ENCODE peak calls at places on chromosomes 13 and 19, in six cellular contexts. One of them, this sample, is unnamed.
A peak's percentile ranks its signal among the peaks of the same experiment; 100 is the strongest.

GRCh38 chr13:77112961-77113360 is 86.0 kb upstream of the FBXL3 start:
- DNase-seq in SK-N-SH: no peak
- DNase-seq in HCT116: no peak
- DNase-seq in PC-3: no peak
- DNase-seq in MM.1S: no peak
- DNase-seq in GM23248: no peak
- DNase-seq in this sample: no peak

GRCh38 chr13:97280478-97280877 is 58.3 kb downstream of the MBNL2 start:
- DNase-seq in SK-N-SH: peak; percentile 33
- DNase-seq in PC-3: no peak
- DNase-seq in HCT116: no peak
- DNase-seq in GM23248: peak; percentile 27
- DNase-seq in MM.1S: no peak
- DNase-seq in this sample: peak; percentile 3

GRCh38 chr13:33349996-33350826 is 64.7 kb upstream of the STARD13 start:
- DNase-seq in MM.1S: no peak
- DNase-seq in GM23248: peak; percentile 67
- DNase-seq in SK-N-SH: peak; percentile 79
- DNase-seq in HCT116: no peak
- DNase-seq in PC-3: peak; percentile 37
- DNase-seq in this sample: peak; percentile 47

GRCh38 chr13:113632706-113633484 is 25.1 kb downstream of the ATP4B start:
- DNase-seq in GM23248: no peak
- DNase-seq in MM.1S: no peak
- DNase-seq in HCT116: no peak
- DNase-seq in PC-3: no peak
- DNase-seq in SK-N-SH: no peak
- DNase-seq in this sample: no peak

GRCh38 chr19:4976412-4977298 is 7.7 kb downstream of the KDM4B start:
- DNase-seq in PC-3: peak; percentile 89
- DNase-seq in HCT116: no peak
- DNase-seq in GM23248: peak; percentile 99
- DNase-seq in MM.1S: no peak
- DNase-seq in SK-N-SH: peak; percentile 47
- DNase-seq in this sample: peak; percentile 44

GRCh38 chr13:44296856-44297255 is 76.8 kb upstream of the SERP2 start:
- DNase-seq in MM.1S: no peak
- DNase-seq in HCT116: no peak
- DNase-seq in SK-N-SH: no peak
- DNase-seq in PC-3: no peak
- DNase-seq in GM23248: no peak
- DNase-seq in this sample: no peak

GRCh38 chr13:43203781-43204180 is 180.4 kb downstream of the DNAJC15 start:
- DNase-seq in HCT116: no peak
- DNase-seq in SK-N-SH: no peak
- DNase-seq in PC-3: no peak
- DNase-seq in GM23248: no peak
- DNase-seq in MM.1S: no peak
- DNase-seq in this sample: no peak

GRCh38 chr13:22740264-22740663 is 440.5 kb upstream of the SGCG start:
- DNase-seq in HCT116: no peak
- DNase-seq in PC-3: peak; percentile 3
- DNase-seq in MM.1S: no peak
- DNase-seq in GM23248: no peak
- DNase-seq in SK-N-SH: no peak
- DNase-seq in this sample: peak; percentile 49

GRCh38 chr19:3606690-3607289 is at the start of gene TBXA2R:
- DNase-seq in SK-N-SH: peak; percentile 96
- DNase-seq in PC-3: peak; percentile 59
- DNase-seq in MM.1S: no peak
- DNase-seq in HCT116: peak; percentile 19
- DNase-seq in GM23248: peak; percentile 86
- DNase-seq in this sample: peak; percentile 64

GRCh38 chr19:13613447-13613846 is 107.2 kb upstream of the CACNA1A start:
- DNase-seq in GM23248: no peak
- DNase-seq in PC-3: no peak
- DNase-seq in SK-N-SH: no peak
- DNase-seq in HCT116: no peak
- DNase-seq in MM.1S: no peak
- DNase-seq in this sample: no peak

GRCh38 chr19:48760514-48761221 is 5.3 kb downstream of the FGF21 start:
- DNase-seq in PC-3: peak; percentile 61
- DNase-seq in MM.1S: no peak
- DNase-seq in SK-N-SH: no peak
- DNase-seq in GM23248: peak; percentile 34
- DNase-seq in HCT116: no peak
- DNase-seq in this sample: no peak

GRCh38 chr19:13463296-13463695 is 43.0 kb downstream of the CACNA1A start:
- DNase-seq in PC-3: peak; percentile 50
- DNase-seq in MM.1S: peak; percentile 39
- DNase-seq in SK-N-SH: no peak
- DNase-seq in GM23248: peak; percentile 35
- DNase-seq in HCT116: no peak
- DNase-seq in this sample: peak; percentile 81

GRCh38 chr13:113417008-113417735 is 36.1 kb downstream of the ADPRHL1 start:
- DNase-seq in GM23248: peak; percentile 15
- DNase-seq in PC-3: no peak
- DNase-seq in HCT116: no peak
- DNase-seq in SK-N-SH: no peak
- DNase-seq in MM.1S: no peak
- DNase-seq in this sample: peak; percentile 64

GRCh38 chr13:52003551-52003950 is 7.7 kb downstream of the ATP7B start:
- DNase-seq in HCT116: no peak
- DNase-seq in SK-N-SH: no peak
- DNase-seq in PC-3: no peak
- DNase-seq in GM23248: no peak
- DNase-seq in MM.1S: no peak
- DNase-seq in this sample: no peak

GRCh38 chr19:7550987-7551761 is 15.7 kb downstream of the PNPLA6 start:
- DNase-seq in MM.1S: peak; percentile 89
- DNase-seq in PC-3: peak; percentile 40
- DNase-seq in HCT116: peak; percentile 85
- DNase-seq in GM23248: peak; percentile 53
- DNase-seq in SK-N-SH: peak; percentile 98
- DNase-seq in this sample: peak; percentile 97

GRCh38 chr19:7970716-7971448 is 27.4 kb upstream of the TIMM44 start:
- DNase-seq in PC-3: peak; percentile 76
- DNase-seq in SK-N-SH: peak; percentile 81
- DNase-seq in GM23248: peak; percentile 60
- DNase-seq in HCT116: peak; percentile 8
- DNase-seq in MM.1S: peak; percentile 32
- DNase-seq in this sample: peak; percentile 86

GRCh38 chr13:38417727-38418126 is 68.1 kb downstream of the UFM1 start:
- DNase-seq in GM23248: peak; percentile 49
- DNase-seq in HCT116: no peak
- DNase-seq in PC-3: peak; percentile 73
- DNase-seq in SK-N-SH: peak; percentile 14
- DNase-seq in MM.1S: peak; percentile 38
- DNase-seq in this sample: peak; percentile 16

GRCh38 chr19:58572818-58573657 is at the start of gene MZF1:
- DNase-seq in SK-N-SH: peak; percentile 94
- DNase-seq in MM.1S: peak; percentile 100
- DNase-seq in HCT116: peak; percentile 100
- DNase-seq in GM23248: peak; percentile 100
- DNase-seq in PC-3: peak; percentile 100
- DNase-seq in this sample: peak; percentile 100

GRCh38 chr13:79799466-79799865 is 318.5 kb downstream of the NDFIP2 start:
- DNase-seq in HCT116: no peak
- DNase-seq in PC-3: no peak
- DNase-seq in SK-N-SH: peak; percentile 70
- DNase-seq in GM23248: no peak
- DNase-seq in MM.1S: no peak
- DNase-seq in this sample: no peak

GRCh38 chr13:50410921-50411712 is 395.9 kb downstream of the KCNRG start:
- DNase-seq in SK-N-SH: no peak
- DNase-seq in HCT116: peak; percentile 69
- DNase-seq in MM.1S: no peak
- DNase-seq in GM23248: peak; percentile 92
- DNase-seq in PC-3: peak; percentile 82
- DNase-seq in this sample: no peak

GRCh38 chr13:20350380-20350763 is 118.3 kb upstream of the GJB6 start:
- DNase-seq in SK-N-SH: no peak
- DNase-seq in MM.1S: no peak
- DNase-seq in GM23248: no peak
- DNase-seq in HCT116: no peak
- DNase-seq in PC-3: no peak
- DNase-seq in this sample: no peak

GRCh38 chr13:74767031-74767430 is 632.8 kb upstream of the KLF12 start:
- DNase-seq in MM.1S: no peak
- DNase-seq in GM23248: peak; percentile 74
- DNase-seq in PC-3: peak; percentile 47
- DNase-seq in SK-N-SH: no peak
- DNase-seq in HCT116: no peak
- DNase-seq in this sample: no peak

GRCh38 chr19:18294467-18294864 is 13.0 kb upstream of the JUND start:
- DNase-seq in MM.1S: peak; percentile 81
- DNase-seq in SK-N-SH: peak; percentile 83
- DNase-seq in GM23248: no peak
- DNase-seq in HCT116: no peak
- DNase-seq in PC-3: peak; percentile 61
- DNase-seq in this sample: peak; percentile 50

GRCh38 chr13:37313383-37313782 is 207.9 kb upstream of the CSNK1A1L start:
- DNase-seq in PC-3: peak; percentile 16
- DNase-seq in MM.1S: no peak
- DNase-seq in GM23248: peak; percentile 90
- DNase-seq in HCT116: no peak
- DNase-seq in SK-N-SH: no peak
- DNase-seq in this sample: no peak

DNA sequence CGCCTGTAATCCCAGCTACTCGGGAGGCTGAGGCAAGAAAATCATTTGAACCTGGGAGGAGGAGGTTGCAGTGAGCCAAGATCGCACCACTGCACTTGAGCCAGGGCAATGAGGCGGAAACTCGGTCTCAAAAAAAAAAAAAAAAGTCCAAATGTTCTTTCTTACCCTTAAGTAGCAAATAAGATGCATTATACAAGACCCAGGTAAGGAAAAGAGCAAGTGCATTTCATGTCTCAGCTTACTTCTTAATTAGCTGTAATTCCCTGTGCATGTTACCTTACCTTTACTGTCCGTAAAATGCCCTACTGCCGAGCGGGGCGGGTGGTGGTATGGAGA is 3.8 kb upstream of the ZNF681 start:
- DNase-seq in SK-N-SH: no peak
- DNase-seq in PC-3: no peak
- DNase-seq in MM.1S: no peak
- DNase-seq in GM23248: no peak
- DNase-seq in HCT116: no peak
- DNase-seq in this sample: no peak
- H2AFZ ChIP-seq in SK-N-SH: no peak overlapping the region
- H2AFZ ChIP-seq in PC-3: peak overlapping the region; percentile 90
- H2AFZ ChIP-seq in MM.1S: no peak overlapping the region
- H2AFZ ChIP-seq in GM23248: peak overlapping the region; percentile 95
- H2AFZ ChIP-seq in HCT116: no peak overlapping the region
- H2AFZ ChIP-seq in this sample: peak overlapping the region; percentile 95

DNA sequence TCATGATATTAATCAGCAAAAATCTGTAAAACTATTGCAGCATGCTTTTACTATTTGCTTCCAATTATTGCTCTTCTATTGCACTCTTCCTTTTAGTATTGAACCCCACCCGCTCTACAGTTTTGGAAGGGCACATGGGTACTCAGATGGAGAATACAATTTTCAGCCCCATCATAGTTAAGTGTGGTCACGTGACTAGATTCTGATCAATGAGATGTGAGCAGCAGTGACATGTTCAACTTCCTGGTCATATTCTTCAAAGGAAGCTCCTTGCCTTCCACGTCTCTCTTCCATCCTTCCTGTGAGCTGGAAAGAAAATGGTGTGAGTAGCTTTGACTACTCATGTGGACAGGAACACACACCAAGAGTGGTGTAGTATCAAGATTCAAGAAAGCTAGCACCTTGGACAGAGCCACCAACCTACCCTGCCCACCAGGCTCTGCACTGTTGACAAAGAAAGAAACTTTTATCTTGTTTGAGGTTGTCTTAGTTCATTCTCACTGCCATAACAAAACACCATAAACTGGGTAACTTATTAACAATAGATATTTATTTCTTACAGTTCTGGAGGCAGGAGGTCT is 3.7 kb upstream of the FGF14 start:
- DNase-seq in MM.1S: peak; percentile 42
- DNase-seq in SK-N-SH: no peak
- DNase-seq in PC-3: peak; percentile 6
- DNase-seq in HCT116: no peak
- DNase-seq in GM23248: peak; percentile 9
- DNase-seq in this sample: peak; percentile 81
- TF ChIP-seq EZH2phosphoT487 in MM.1S: no peak
- TF ChIP-seq EZH2phosphoT487 in SK-N-SH: no peak
- TF ChIP-seq EZH2phosphoT487 in PC-3: no peak
- TF ChIP-seq EZH2phosphoT487 in HCT116: no peak
- TF ChIP-seq EZH2phosphoT487 in GM23248: no peak
- TF ChIP-seq EZH2phosphoT487 in this sample: no peak

DNA sequence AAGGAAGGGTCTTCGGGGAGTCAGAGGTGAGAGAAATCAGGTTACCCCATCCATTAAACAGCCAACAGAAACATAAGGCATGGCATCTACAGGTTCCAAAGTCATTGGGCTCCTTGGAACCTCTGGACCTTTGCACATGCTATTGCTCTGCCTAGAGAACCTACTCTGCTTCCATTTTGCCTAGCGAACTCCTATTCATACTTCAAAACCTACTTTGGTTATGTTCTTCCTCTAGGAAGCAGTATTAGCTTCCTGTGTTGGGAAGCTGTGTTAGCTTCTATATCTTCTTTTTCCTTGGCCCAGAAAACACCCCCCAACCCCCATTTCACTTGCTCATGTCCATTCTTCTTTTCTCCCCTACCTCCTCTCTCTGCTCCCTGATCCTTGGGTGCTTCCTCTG is 39.6 kb downstream of the F2RL3 start:
- DNase-seq in MM.1S: no peak
- DNase-seq in HCT116: no peak
- DNase-seq in PC-3: no peak
- DNase-seq in SK-N-SH: no peak
- DNase-seq in GM23248: no peak
- DNase-seq in this sample: no peak
- H3K9ac ChIP-seq in MM.1S: no peak overlapping the region
- H3K9ac ChIP-seq in HCT116: no peak overlapping the region
- H3K9ac ChIP-seq in PC-3: no peak overlapping the region
- H3K9ac ChIP-seq in SK-N-SH: no peak overlapping the region
- H3K9ac ChIP-seq in GM23248: no peak overlapping the region
- H3K9ac ChIP-seq in this sample: no peak overlapping the region

GRCh38 chr13:99983401-99984133 is 2.0 kb downstream of the ZIC2 start:
- DNase-seq in PC-3: no peak
- DNase-seq in GM23248: peak; percentile 57
- DNase-seq in HCT116: no peak
- DNase-seq in MM.1S: no peak
- DNase-seq in SK-N-SH: peak; percentile 31
- DNase-seq in this sample: peak; percentile 48

GRCh38 chr13:99981115-99982020 is at the start of gene ZIC2:
- DNase-seq in GM23248: peak; percentile 63
- DNase-seq in PC-3: peak; percentile 13
- DNase-seq in SK-N-SH: peak; percentile 66
- DNase-seq in HCT116: peak; percentile 73
- DNase-seq in MM.1S: peak; percentile 61
- DNase-seq in this sample: peak; percentile 96

GRCh38 chr13:99980201-99981114 is 1.1 kb upstream of the ZIC2 start:
- DNase-seq in MM.1S: peak; percentile 85
- DNase-seq in GM23248: peak; percentile 86
- DNase-seq in HCT116: peak; percentile 52
- DNase-seq in SK-N-SH: peak; percentile 85
- DNase-seq in PC-3: peak; percentile 57
- DNase-seq in this sample: peak; percentile 96

GRCh38 chr13:99982741-99983400 is 1.3 kb downstream of the ZIC2 start:
- DNase-seq in PC-3: no peak
- DNase-seq in MM.1S: no peak
- DNase-seq in HCT116: no peak
- DNase-seq in SK-N-SH: peak; percentile 30
- DNase-seq in GM23248: no peak
- DNase-seq in this sample: peak; percentile 21

GRCh38 chr13:99982021-99982740 is 597 bp downstream of the ZIC2 start:
- DNase-seq in HCT116: no peak
- DNase-seq in SK-N-SH: peak; percentile 55
- DNase-seq in GM23248: peak; percentile 52
- DNase-seq in PC-3: no peak
- DNase-seq in MM.1S: no peak
- DNase-seq in this sample: peak; percentile 77
- H2AFZ ChIP-seq in HCT116: no peak overlapping the region
- H2AFZ ChIP-seq in SK-N-SH: no peak overlapping the region
- H2AFZ ChIP-seq in GM23248: peak overlapping the region; percentile 62
- H2AFZ ChIP-seq in PC-3: peak overlapping the region; percentile 30
- H2AFZ ChIP-seq in MM.1S: no peak overlapping the region
- H2AFZ ChIP-seq in this sample: no peak overlapping the region

This sample was measured in neural progenitor cell.